ENCODE peak calls at places on chromosomes 4 and X, in eight cellular contexts. W, V, H, R, L, G, Y and U are unnamed samples.

GRCh38 chrX:41118156-41118555 is 32.9 kb downstream of the USP9X start:
- DNase-seq in W (no peak), V (no peak), H (no peak), R (no peak), L (no peak), G (no peak), Y (no peak), U (no peak)

GRCh38 chr4:151604238-151604637 is 156.6 kb downstream of the GATB start:
- DNase-seq in W (no peak), V (no peak), H (no peak), R (peak), L (no peak), G (no peak), Y (peak), U (peak)

GRCh38 chrX:10022580-10023245 is 55.6 kb downstream of the CLDN34 start:
- DNase-seq in W (no peak), V (no peak), H (no peak), R (peak), L (peak), G (no peak), Y (peak), U (peak)

GRCh38 chr4:78666830-78667258 is 109.3 kb upstream of the BMP2K start:
- DNase-seq in W (no peak), V (no peak), H (no peak), R (no peak), L (no peak), G (no peak), Y (no peak), U (no peak)

GRCh38 chrX:153582896-153583295 is 16.0 kb downstream of the CCNQ start:
- DNase-seq in W (peak), V (peak), H (no peak), R (no peak), L (no peak), G (no peak), Y (no peak), U (no peak)

GRCh38 chrX:39629001-39629400 is 468.8 kb downstream of the BCOR start:
- DNase-seq in W (no peak), V (no peak), H (no peak), R (no peak), L (no peak), G (no peak), Y (no peak), U (no peak)

GRCh38 chr4:83510442-83510841 is 25.5 kb upstream of the GPAT3 start:
- DNase-seq in W (no peak), V (no peak), H (no peak), R (no peak), L (no peak), G (no peak), Y (no peak), U (no peak)

GRCh38 chr4:140640150-140640748 is 71.5 kb upstream of the UCP1 start:
- DNase-seq in W (no peak), V (no peak), H (no peak), R (no peak), L (no peak), G (no peak), Y (no peak), U (no peak)

GRCh38 chrX:150763810-150764209 is 70.6 kb downstream of the MTMR1 start:
- DNase-seq in W (no peak), V (no peak), H (no peak), R (no peak), L (no peak), G (no peak), Y (no peak), U (no peak)

GRCh38 chr4:16018841-16019240 is 55.9 kb upstream of the FGFBP2 start:
- DNase-seq in W (no peak), V (no peak), H (no peak), R (no peak), L (no peak), G (no peak), Y (no peak), U (no peak)

GRCh38 chr4:147334478-147334877 is 146.4 kb upstream of the EDNRA start:
- DNase-seq in W (no peak), V (no peak), H (no peak), R (peak), L (no peak), G (no peak), Y (peak), U (no peak)

GRCh38 chrX:10447577-10448214 is 172.7 kb downstream of the MID1 start:
- DNase-seq in W (no peak), V (no peak), H (no peak), R (no peak), L (peak), G (no peak), Y (peak), U (peak)

GRCh38 chr4:37652747-37653527 is 33.2 kb downstream of the RELL1 start:
- DNase-seq in W (no peak), V (no peak), H (no peak), R (no peak), L (no peak), G (no peak), Y (no peak), U (no peak)

GRCh38 chr4:158796370-158797140 is 27.7 kb downstream of the FNIP2 start:
- DNase-seq in W (no peak), V (no peak), H (peak), R (peak), L (no peak), G (no peak), Y (no peak), U (peak)

GRCh38 chr4:13170131-13170530 is 314.0 kb downstream of the RAB28 start:
- DNase-seq in W (no peak), V (no peak), H (no peak), R (no peak), L (no peak), G (no peak), Y (no peak), U (no peak)

GRCh38 chr4:141346144-141346543 is 125.4 kb downstream of the ZNF330 start:
- DNase-seq in W (peak), V (no peak), H (no peak), R (peak), L (peak), G (no peak), Y (peak), U (peak)

GRCh38 chrX:130915302-130915701 is 12.3 kb upstream of the ENOX2 start:
- DNase-seq in W (no peak), V (no peak), H (no peak), R (peak), L (no peak), G (no peak), Y (no peak), U (peak)

GRCh38 chr4:135050086-135050717 is 848.6 kb upstream of the PABPC4L start:
- DNase-seq in W (no peak), V (no peak), H (no peak), R (no peak), L (no peak), G (no peak), Y (no peak), U (no peak)

GRCh38 chr4:56668267-56668666 is 12.8 kb downstream of the HOPX start:
- DNase-seq in W (no peak), V (no peak), H (no peak), R (peak), L (no peak), G (no peak), Y (peak), U (no peak)

GRCh38 chr4:75995727-75996126 is 5.0 kb upstream of the SDAD1 start:
- DNase-seq in W (peak), V (no peak), H (no peak), R (peak), L (no peak), G (no peak), Y (peak), U (peak)

GRCh38 chr4:16642897-16643296 is 255.5 kb downstream of the LDB2 start:
- DNase-seq in W (peak), V (no peak), H (no peak), R (peak), L (no peak), G (no peak), Y (no peak), U (no peak)

GRCh38 chrX:148416931-148417330 is 83.5 kb upstream of the AFF2 start:
- DNase-seq in W (no peak), V (no peak), H (no peak), R (peak), L (no peak), G (no peak), Y (no peak), U (peak)

GRCh38 chr4:185383451-185383850 is 12.3 kb downstream of the LRP2BP start:
- DNase-seq in W (no peak), V (peak), H (no peak), R (no peak), L (peak), G (no peak), Y (no peak), U (no peak)

GRCh38 chrX:134512566-134512965 is 52.6 kb downstream of the HPRT1 start:
- DNase-seq in W (no peak), V (no peak), H (no peak), R (peak), L (no peak), G (peak), Y (peak), U (peak)

GRCh38 chr4:3112979-3113469 is 38.5 kb downstream of the HTT start:
- DNase-seq in W (no peak), V (no peak), H (no peak), R (peak), L (no peak), G (no peak), Y (no peak), U (peak)

GRCh38 chrX:110402091-110402854 is 43.6 kb downstream of the RTL9 start:
- DNase-seq in W (peak), V (no peak), H (no peak), R (peak), L (no peak), G (no peak), Y (peak), U (peak)

GRCh38 chrX:25059273-25059672 is 43.5 kb upstream of the ARX start:
- DNase-seq in W (no peak), V (no peak), H (no peak), R (no peak), L (no peak), G (no peak), Y (no peak), U (no peak)

GRCh38 chr4:7326306-7326692 is 108.4 kb downstream of the PSAPL1 start:
- DNase-seq in W (no peak), V (no peak), H (no peak), R (no peak), L (no peak), G (no peak), Y (no peak), U (no peak)

GRCh38 chrX:22278375-22278774 is 5.7 kb downstream of the CBLL2 start:
- DNase-seq in W (no peak), V (no peak), H (no peak), R (peak), L (no peak), G (no peak), Y (peak), U (no peak)

GRCh38 chrX:123189318-123189717 is 5.2 kb downstream of the GRIA3 start:
- DNase-seq in W (no peak), V (no peak), H (no peak), R (no peak), L (no peak), G (no peak), Y (no peak), U (no peak)

GRCh38 chr4:138658518-138658917 is 357.1 kb upstream of the NOCT start:
- DNase-seq in W (no peak), V (no peak), H (no peak), R (no peak), L (no peak), G (no peak), Y (no peak), U (no peak)

GRCh38 chrX:131746491-131746968 is 202.7 kb downstream of the OR13H1 start:
- DNase-seq in W (peak), V (peak), H (no peak), R (peak), L (peak), G (no peak), Y (peak), U (no peak)

GRCh38 chr4:26140150-26140898 is 180.5 kb upstream of the RBPJ start:
- DNase-seq in W (no peak), V (no peak), H (no peak), R (peak), L (no peak), G (peak), Y (no peak), U (peak)

GRCh38 chr4:88522702-88523324 is 763 bp downstream of the PYURF start:
- DNase-seq in W (peak), V (peak), H (peak), R (peak), L (peak), G (no peak), Y (peak), U (peak)

GRCh38 chr4:109662786-109663185 is 40.5 kb downstream of the CASP6 start:
- DNase-seq in W (no peak), V (no peak), H (no peak), R (no peak), L (no peak), G (no peak), Y (no peak), U (no peak)

GRCh38 chrX:63471004-63471403 is 119.9 kb upstream of the SPIN4 start:
- DNase-seq in W (no peak), V (no peak), H (no peak), R (no peak), L (no peak), G (no peak), Y (no peak), U (no peak)

GRCh38 chrX:63470506-63470905 is 119.4 kb upstream of the SPIN4 start:
- DNase-seq in W (no peak), V (no peak), H (no peak), R (no peak), L (no peak), G (no peak), Y (no peak), U (no peak)

GRCh38 chrX:63475200-63475599 is 124.1 kb upstream of the SPIN4 start:
- DNase-seq in W (no peak), V (no peak), H (no peak), R (no peak), L (no peak), G (no peak), Y (peak), U (no peak)
- H3K4me3 ChIP-seq in W (no peak), V (no peak), H (no peak), R (no peak), L (no peak), G (no peak), Y (no peak), U (no peak)

DNA sequence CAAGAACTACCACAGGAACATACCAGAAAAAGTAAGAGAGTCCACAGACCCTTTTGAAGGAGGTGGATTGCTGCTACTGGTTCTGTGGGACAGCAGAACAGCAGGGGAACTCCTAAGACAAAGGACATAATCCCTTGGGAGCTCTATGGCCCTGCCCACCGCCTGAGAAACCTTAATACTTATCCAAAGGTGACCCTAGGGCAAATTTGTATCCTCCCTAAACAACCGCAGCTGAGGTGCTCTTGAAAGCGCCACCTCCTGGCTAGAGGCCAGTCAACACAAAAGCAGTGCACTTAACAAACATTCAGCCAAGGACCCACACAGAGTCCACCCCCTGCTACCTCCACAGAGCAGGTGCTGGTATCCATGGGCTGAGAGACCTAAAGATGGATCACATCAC is 136.8 kb downstream of the ADAM29 start:
- DNase-seq in W (no peak), V (no peak), H (no peak), R (no peak), L (no peak), G (no peak), Y (no peak), U (no peak)
- TF ChIP-seq CTCF in W (no peak), V (no peak), H (no peak), R (no peak), L (no peak), G (no peak), Y (no peak), U (no peak)

DNA sequence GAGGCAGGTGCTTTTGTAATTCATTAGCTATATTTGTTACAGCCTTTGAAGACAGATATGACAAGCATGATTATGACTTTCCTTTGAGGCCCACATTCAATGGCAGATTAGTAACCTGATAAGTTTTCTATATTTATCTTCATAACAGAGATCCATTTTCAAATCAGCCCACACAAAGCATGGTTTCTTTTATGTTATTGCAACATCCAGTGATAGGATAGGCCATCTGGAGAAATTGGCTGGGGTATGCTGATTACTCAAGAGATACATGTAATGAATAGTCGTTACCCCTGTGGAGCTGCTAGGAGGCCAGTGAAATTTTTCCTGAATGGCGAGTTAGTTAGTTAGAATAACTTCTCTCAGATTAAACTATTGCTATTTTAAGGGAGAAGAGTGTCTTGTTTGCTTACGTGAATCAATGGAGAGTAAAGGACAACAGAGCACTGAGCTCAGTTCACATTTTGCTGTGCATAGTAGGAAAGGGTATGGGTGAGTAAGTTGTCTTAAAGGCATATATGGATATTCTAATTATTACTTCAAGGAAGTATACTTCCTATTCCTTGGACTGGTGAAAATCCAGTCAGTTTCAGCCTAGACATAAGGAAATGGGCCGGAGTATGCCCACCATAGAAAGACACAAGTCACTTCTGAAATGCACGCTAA is 79.2 kb upstream of the DKK2 start:
- DNase-seq in W (no peak), V (no peak), H (no peak), R (peak), L (no peak), G (no peak), Y (no peak), U (peak)
- H3K4me3 ChIP-seq in W (no peak), V (no peak), H (no peak), R (no peak), L (no peak), G (no peak), Y (no peak), U (no peak)

DNA sequence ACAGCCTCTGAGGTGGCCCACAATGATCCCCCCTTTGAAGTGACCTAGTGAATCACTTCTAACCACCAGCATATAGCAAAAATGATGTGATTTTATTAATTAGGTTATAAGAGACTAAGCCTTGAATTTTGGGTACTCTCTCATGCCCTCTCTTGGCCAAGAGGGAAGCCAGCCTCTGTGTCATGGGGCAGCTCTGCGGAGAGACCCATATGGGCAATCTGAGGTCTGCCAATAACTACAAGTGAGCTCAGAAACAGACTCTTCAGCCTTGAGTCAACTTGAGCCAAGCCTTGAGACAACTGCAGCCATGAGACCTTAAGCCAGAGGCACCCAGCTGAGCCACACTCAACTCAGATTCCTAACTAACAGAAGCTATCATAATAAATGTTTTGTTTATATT is 45.7 kb downstream of the MANBA start:
- DNase-seq in W (no peak), V (no peak), H (no peak), R (peak), L (no peak), G (no peak), Y (no peak), U (peak)
- TF ChIP-seq CTCF in W (no peak), V (no peak), H (peak), R (peak), L (no peak), G (no peak), Y (no peak), U (peak)